ENCODE peak calls at places on chromosomes 12 and 14, in seven cellular contexts. Z is GM06990, H is mucosa of descending colon, N is uterus, X is mammary epithelial cell, F is fibroblast of lung, Y is transverse colon. J is an unnamed sample.
A peak's percentile ranks its signal among the peaks of the same experiment; 100 is the strongest.

GRCh38 chr12:113842699-113843098 is 123.4 kb downstream of the RBM19 start:
- DNase-seq in Z (no peak), H (no peak), N (no peak), X (no peak), F (no peak), Y (no peak), J (no peak)

GRCh38 chr12:53978477-53979356 is 4.0 kb upstream of the HOTAIR start:
- DNase-seq in Z (no peak), H (no peak), N (no peak), X (no peak), F (no peak), Y (peak; percentile 60), J (no peak)

GRCh38 chr14:60981626-60982455 is 796 bp downstream of the SLC38A6 start:
- DNase-seq in Z (peak; percentile 7), H (no peak), N (no peak), X (peak; percentile 70), F (peak; percentile 90), Y (no peak), J (peak; percentile 62)

GRCh38 chr12:110246690-110247339 is 34.2 kb upstream of the ATP2A2 start:
- DNase-seq in Z (no peak), H (no peak), N (no peak), X (no peak), F (no peak), Y (no peak), J (no peak)

GRCh38 chr12:58459191-58459590 is 461.1 kb downstream of the LRIG3 start:
- DNase-seq in Z (no peak), H (no peak), N (no peak), X (no peak), F (no peak), Y (no peak), J (no peak)

GRCh38 chr12:124802361-124802760 is 61.3 kb downstream of the SCARB1 start:
- DNase-seq in Z (no peak), H (no peak), N (no peak), X (no peak), F (no peak), Y (no peak), J (no peak)

GRCh38 chr12:89977356-89978185 is 268.9 kb upstream of the ATP2B1 start:
- DNase-seq in Z (no peak), H (no peak), N (no peak), X (peak; percentile 40), F (peak; percentile 41), Y (no peak), J (no peak)

GRCh38 chr12:57001448-57001906 is 4.9 kb downstream of the ZBTB39 start:
- DNase-seq in Z (peak; percentile 36), H (peak; percentile 60), N (peak; percentile 57), X (peak; percentile 20), F (peak; percentile 21), Y (peak; percentile 80), J (peak; percentile 69)

GRCh38 chr14:100830681-100831080 is 4.8 kb downstream of the MEG3 start:
- DNase-seq in Z (no peak), H (no peak), N (no peak), X (no peak), F (no peak), Y (no peak), J (no peak)

GRCh38 chr14:59123975-59124374 is 64.5 kb upstream of the DAAM1 start:
- DNase-seq in Z (no peak), H (no peak), N (no peak), X (no peak), F (no peak), Y (no peak), J (peak; percentile 30)

GRCh38 chr14:95250936-95251335 is 68.8 kb downstream of the CLMN start:
- DNase-seq in Z (no peak), H (no peak), N (no peak), X (no peak), F (no peak), Y (no peak), J (no peak)

GRCh38 chr12:16075887-16076286 is 164.8 kb downstream of the DERA start:
- DNase-seq in Z (no peak), H (no peak), N (no peak), X (no peak), F (no peak), Y (no peak), J (no peak)

GRCh38 chr12:16076970-16077527 is 165.9 kb downstream of the DERA start:
- DNase-seq in Z (no peak), H (no peak), N (no peak), X (no peak), F (no peak), Y (peak; percentile 10), J (no peak)

GRCh38 chr12:16076553-16076952 is 165.4 kb downstream of the DERA start:
- DNase-seq in Z (no peak), H (no peak), N (no peak), X (peak; percentile 38), F (no peak), Y (no peak), J (peak; percentile 69)
- TF ChIP-seq CTCF in Z (peak; percentile 52), H (peak; percentile 26), N (no peak), X (peak; percentile 47), F (no peak), Y (no peak), J (peak; percentile 40)

GRCh38 chr12:6273209-6273928 is 37.1 kb upstream of the PLEKHG6 start:
- DNase-seq in Z (no peak), H (no peak), N (no peak), X (no peak), F (no peak), Y (no peak), J (no peak)
- TF ChIP-seq CTCF in Z (peak; percentile 23), H (no peak), N (no peak), X (no peak), F (peak; percentile 5), Y (no peak), J (no peak)

GRCh38 chr12:93573552-93574223 is 1.2 kb downstream of the SOCS2 start:
- DNase-seq in Z (no peak), H (no peak), N (peak; percentile 62), X (peak; percentile 75), F (peak; percentile 32), Y (peak; percentile 26), J (no peak)

GRCh38 chr12:93570552-93571359 is 1.7 kb upstream of the SOCS2 start:
- DNase-seq in Z (peak; percentile 78), H (peak; percentile 96), N (peak; percentile 96), X (peak; percentile 97), F (peak; percentile 92), Y (peak; percentile 96), J (peak; percentile 96)

GRCh38 chr12:93572712-93573551 is 457 bp downstream of the SOCS2 start:
- DNase-seq in Z (peak; percentile 33), H (peak; percentile 65), N (no peak), X (peak; percentile 15), F (peak; percentile 56), Y (peak; percentile 41), J (no peak)

GRCh38 chr12:93571360-93571853 is 1.1 kb upstream of the SOCS2 start:
- DNase-seq in Z (peak; percentile 62), H (peak; percentile 85), N (peak; percentile 87), X (peak; percentile 72), F (peak; percentile 51), Y (peak; percentile 78), J (peak; percentile 71)

DNA sequence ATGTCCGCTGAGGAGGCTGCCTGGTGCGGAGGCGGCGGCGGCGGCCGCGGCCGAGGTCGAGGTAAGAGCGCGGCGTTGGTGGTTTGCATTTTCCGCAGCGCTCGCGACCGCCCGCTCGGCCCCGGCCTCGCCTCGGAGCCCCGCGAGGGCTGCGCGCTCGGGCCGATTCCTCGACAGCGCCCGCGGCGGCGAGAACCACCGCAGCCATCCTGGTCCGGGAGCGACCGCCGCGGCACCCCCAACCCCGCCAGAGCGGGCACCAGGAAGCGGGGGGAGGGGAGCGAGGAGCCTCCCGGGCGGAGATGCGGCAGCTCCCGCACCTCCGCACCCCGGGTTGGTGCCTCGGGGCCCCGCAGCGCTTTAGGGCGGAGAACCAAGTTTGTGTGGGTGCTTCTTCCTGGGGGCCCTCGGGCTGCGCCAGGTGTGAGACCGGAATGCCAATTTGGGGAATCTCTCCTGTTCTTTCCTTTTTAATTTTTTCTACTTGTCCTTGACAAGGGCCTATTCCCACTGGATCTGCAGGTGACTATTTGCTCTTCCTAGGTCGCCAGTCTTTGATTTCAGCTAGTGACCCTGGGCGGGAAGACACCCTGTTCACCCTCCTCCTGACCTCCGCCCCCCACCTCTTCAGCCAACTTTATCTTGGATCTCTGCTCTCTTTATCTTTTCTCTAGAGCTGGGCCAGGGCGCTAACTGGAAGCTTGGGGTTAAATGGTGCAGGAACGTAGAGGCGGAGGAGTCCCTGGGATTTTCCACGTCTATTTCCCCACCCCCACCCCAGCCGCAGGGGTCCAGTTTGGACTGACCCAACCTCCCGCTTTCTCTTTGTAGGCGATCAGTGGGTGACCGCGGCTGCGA is at the start of gene SOCS2:
- DNase-seq in Z (peak; percentile 42), H (peak; percentile 69), N (peak; percentile 65), X (peak; percentile 30), F (peak; percentile 39), Y (peak; percentile 58), J (peak; percentile 14)
- TF ChIP-seq CTCF in Z (no peak), H (no peak), N (no peak), X (no peak), F (no peak), Y (no peak), J (no peak)

DNA sequence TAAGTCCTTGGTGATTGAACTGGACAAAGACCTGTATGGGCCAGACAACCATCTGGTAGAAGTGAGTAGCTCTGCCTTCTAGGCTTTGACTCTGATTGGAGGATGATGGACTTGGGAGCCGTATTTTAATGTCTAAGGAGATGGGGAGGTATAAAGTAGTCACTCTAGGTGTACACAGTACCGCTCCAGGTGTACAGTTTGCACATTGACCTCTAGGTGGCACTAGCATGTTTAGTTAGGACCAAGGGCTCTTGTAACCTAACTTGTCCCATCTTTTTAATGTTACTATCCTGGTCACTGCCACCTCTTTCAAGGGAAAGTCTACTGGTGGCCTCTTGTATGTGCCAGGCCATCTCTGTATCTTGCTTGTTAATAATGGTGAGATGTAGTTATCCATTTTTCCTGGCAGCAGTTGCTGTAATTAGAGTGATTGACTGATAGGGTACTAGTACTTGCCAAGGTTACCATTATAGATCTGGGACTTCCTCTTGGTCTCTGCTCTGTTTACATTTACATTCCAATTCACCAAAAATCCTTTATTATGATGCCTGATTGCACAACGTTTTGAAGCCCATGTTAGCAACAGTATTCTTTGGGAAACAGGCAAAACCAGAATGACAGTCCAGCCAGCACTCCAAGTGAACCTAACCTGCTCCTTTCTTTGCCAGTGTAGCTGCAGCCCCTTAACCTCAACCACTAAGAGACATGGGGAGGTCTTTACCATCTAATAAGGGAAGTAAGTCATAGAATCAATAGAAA is 3.6 kb downstream of the SMARCD1 start:
- DNase-seq in Z (no peak), H (no peak), N (peak; percentile 52), X (peak; percentile 73), F (peak; percentile 36), Y (peak; percentile 70), J (peak; percentile 73)
- TF ChIP-seq CTCF in Z (peak; percentile 84), H (peak; percentile 61), N (peak; percentile 76), X (peak; percentile 93), F (peak; percentile 76), Y (peak; percentile 72), J (peak; percentile 83)

GRCh38 chr12:31702047-31702446 is 26.8 kb downstream of the AMN1 start:
- DNase-seq in Z (no peak), H (no peak), N (no peak), X (peak; percentile 45), F (peak; percentile 34), Y (no peak), J (peak; percentile 36)
- TF ChIP-seq CTCF in Z (no peak), H (no peak), N (no peak), X (no peak), F (no peak), Y (no peak), J (no peak)

J was measured in MCF 10A.